ENCODE peak calls at places on chromosome 15, in nine cellular contexts. One of them, this sample, is unnamed.
A peak's percentile ranks its signal among the peaks of the same experiment; 100 is the strongest.

GRCh38 chr15:57665187-57665586 is 41.3 kb upstream of the POLR2M start:
- DNase-seq in CD4-positive, alpha-beta T cell: no peak
- DNase-seq in keratinocyte: no peak
- DNase-seq in OCI-LY7: no peak
- DNase-seq in AG04450: no peak
- DNase-seq in neuronal stem cell: no peak
- DNase-seq in gastrocnemius medialis: no peak
- DNase-seq in endodermal cell: no peak
- DNase-seq in hepatocyte: no peak
- DNase-seq in this sample: no peak

GRCh38 chr15:78299302-78300102 is at the start of gene SKIC8:
- DNase-seq in CD4-positive, alpha-beta T cell: peak; percentile 85
- DNase-seq in keratinocyte: peak; percentile 45
- DNase-seq in OCI-LY7: peak; percentile 94
- DNase-seq in AG04450: peak; percentile 72
- DNase-seq in neuronal stem cell: peak; percentile 89
- DNase-seq in gastrocnemius medialis: peak; percentile 80
- DNase-seq in endodermal cell: peak; percentile 97
- DNase-seq in hepatocyte: peak; percentile 98
- DNase-seq in this sample: peak; percentile 88

GRCh38 chr15:38707802-38708671 is 143.4 kb upstream of the RASGRP1 start:
- DNase-seq in CD4-positive, alpha-beta T cell: no peak
- DNase-seq in keratinocyte: no peak
- DNase-seq in OCI-LY7: peak; percentile 59
- DNase-seq in AG04450: no peak
- DNase-seq in neuronal stem cell: peak; percentile 58
- DNase-seq in gastrocnemius medialis: no peak
- DNase-seq in endodermal cell: peak; percentile 79
- DNase-seq in hepatocyte: peak; percentile 72
- DNase-seq in this sample: no peak

GRCh38 chr15:39149636-39150035 is 431.2 kb upstream of the THBS1 start:
- DNase-seq in CD4-positive, alpha-beta T cell: no peak
- DNase-seq in keratinocyte: no peak
- DNase-seq in OCI-LY7: no peak
- DNase-seq in AG04450: no peak
- DNase-seq in neuronal stem cell: no peak
- DNase-seq in gastrocnemius medialis: no peak
- DNase-seq in endodermal cell: no peak
- DNase-seq in hepatocyte: no peak
- DNase-seq in this sample: no peak

GRCh38 chr15:29736012-29736744 is 86.1 kb downstream of the TJP1 start:
- DNase-seq in CD4-positive, alpha-beta T cell: no peak
- DNase-seq in keratinocyte: no peak
- DNase-seq in OCI-LY7: no peak
- DNase-seq in AG04450: no peak
- DNase-seq in neuronal stem cell: no peak
- DNase-seq in gastrocnemius medialis: no peak
- DNase-seq in endodermal cell: no peak
- DNase-seq in hepatocyte: no peak
- DNase-seq in this sample: no peak

GRCh38 chr15:41948499-41948898 is 23.9 kb downstream of the EHD4 start:
- DNase-seq in CD4-positive, alpha-beta T cell: no peak
- DNase-seq in keratinocyte: no peak
- DNase-seq in OCI-LY7: no peak
- DNase-seq in AG04450: no peak
- DNase-seq in neuronal stem cell: no peak
- DNase-seq in gastrocnemius medialis: peak; percentile 37
- DNase-seq in endodermal cell: peak; percentile 6
- DNase-seq in hepatocyte: no peak
- DNase-seq in this sample: no peak

GRCh38 chr15:73599934-73600333 is 33.3 kb downstream of the NPTN start:
- DNase-seq in CD4-positive, alpha-beta T cell: no peak
- DNase-seq in keratinocyte: no peak
- DNase-seq in OCI-LY7: no peak
- DNase-seq in AG04450: no peak
- DNase-seq in neuronal stem cell: no peak
- DNase-seq in gastrocnemius medialis: no peak
- DNase-seq in endodermal cell: no peak
- DNase-seq in hepatocyte: no peak
- DNase-seq in this sample: no peak

GRCh38 chr15:100601158-100601557 is 826 bp downstream of the LINS1 start:
- DNase-seq in CD4-positive, alpha-beta T cell: peak; percentile 33
- DNase-seq in keratinocyte: no peak
- DNase-seq in OCI-LY7: peak; percentile 26
- DNase-seq in AG04450: no peak
- DNase-seq in neuronal stem cell: no peak
- DNase-seq in gastrocnemius medialis: no peak
- DNase-seq in endodermal cell: peak; percentile 47
- DNase-seq in hepatocyte: peak; percentile 28
- DNase-seq in this sample: peak; percentile 46

GRCh38 chr15:33963831-33964664 is 4.2 kb upstream of the CHRM5 start:
- DNase-seq in CD4-positive, alpha-beta T cell: no peak
- DNase-seq in keratinocyte: no peak
- DNase-seq in OCI-LY7: peak; percentile 45
- DNase-seq in AG04450: no peak
- DNase-seq in neuronal stem cell: peak; percentile 11
- DNase-seq in gastrocnemius medialis: no peak
- DNase-seq in endodermal cell: no peak
- DNase-seq in hepatocyte: peak; percentile 35
- DNase-seq in this sample: no peak

GRCh38 chr15:63892794-63893441 is 59.2 kb upstream of the HERC1 start:
- DNase-seq in CD4-positive, alpha-beta T cell: peak; percentile 83
- DNase-seq in keratinocyte: no peak
- DNase-seq in OCI-LY7: no peak
- DNase-seq in AG04450: no peak
- DNase-seq in neuronal stem cell: no peak
- DNase-seq in gastrocnemius medialis: no peak
- DNase-seq in endodermal cell: no peak
- DNase-seq in hepatocyte: no peak
- DNase-seq in this sample: peak; percentile 46

GRCh38 chr15:99566157-99566900 is 545 bp downstream of the MEF2A start:
- DNase-seq in CD4-positive, alpha-beta T cell: no peak
- DNase-seq in keratinocyte: no peak
- DNase-seq in OCI-LY7: peak; percentile 66
- DNase-seq in AG04450: no peak
- DNase-seq in neuronal stem cell: no peak
- DNase-seq in gastrocnemius medialis: peak; percentile 6
- DNase-seq in endodermal cell: peak; percentile 72
- DNase-seq in hepatocyte: peak; percentile 62
- DNase-seq in this sample: peak; percentile 18

GRCh38 chr15:38059665-38060064 is 125.2 kb downstream of the TMCO5A start:
- DNase-seq in CD4-positive, alpha-beta T cell: no peak
- DNase-seq in keratinocyte: no peak
- DNase-seq in OCI-LY7: no peak
- DNase-seq in AG04450: no peak
- DNase-seq in neuronal stem cell: no peak
- DNase-seq in gastrocnemius medialis: no peak
- DNase-seq in endodermal cell: no peak
- DNase-seq in hepatocyte: no peak
- DNase-seq in this sample: no peak

GRCh38 chr15:33161209-33161608 is 33.3 kb downstream of the FMN1 start:
- DNase-seq in CD4-positive, alpha-beta T cell: no peak
- DNase-seq in keratinocyte: no peak
- DNase-seq in OCI-LY7: no peak
- DNase-seq in AG04450: no peak
- DNase-seq in neuronal stem cell: no peak
- DNase-seq in gastrocnemius medialis: no peak
- DNase-seq in endodermal cell: no peak
- DNase-seq in hepatocyte: no peak
- DNase-seq in this sample: no peak

GRCh38 chr15:57296473-57297162 is 79.7 kb upstream of the CGNL1 start:
- DNase-seq in CD4-positive, alpha-beta T cell: no peak
- DNase-seq in keratinocyte: no peak
- DNase-seq in OCI-LY7: no peak
- DNase-seq in AG04450: no peak
- DNase-seq in neuronal stem cell: no peak
- DNase-seq in gastrocnemius medialis: no peak
- DNase-seq in endodermal cell: peak; percentile 75
- DNase-seq in hepatocyte: no peak
- DNase-seq in this sample: no peak

GRCh38 chr15:43493687-43494472 is 924 bp upstream of the TP53BP1 start:
- DNase-seq in CD4-positive, alpha-beta T cell: no peak
- DNase-seq in keratinocyte: no peak
- DNase-seq in OCI-LY7: no peak
- DNase-seq in AG04450: no peak
- DNase-seq in neuronal stem cell: no peak
- DNase-seq in gastrocnemius medialis: no peak
- DNase-seq in endodermal cell: no peak
- DNase-seq in hepatocyte: no peak
- DNase-seq in this sample: no peak

GRCh38 chr15:28094732-28095521 is 4.2 kb downstream of the OCA2 start:
- DNase-seq in CD4-positive, alpha-beta T cell: no peak
- DNase-seq in keratinocyte: no peak
- DNase-seq in OCI-LY7: no peak
- DNase-seq in AG04450: no peak
- DNase-seq in neuronal stem cell: no peak
- DNase-seq in gastrocnemius medialis: no peak
- DNase-seq in endodermal cell: peak; percentile 86
- DNase-seq in hepatocyte: peak; percentile 46
- DNase-seq in this sample: no peak

GRCh38 chr15:80202641-80203360 is 49.2 kb downstream of the CTXND1 start:
- DNase-seq in CD4-positive, alpha-beta T cell: no peak
- DNase-seq in keratinocyte: peak; percentile 52
- DNase-seq in OCI-LY7: no peak
- DNase-seq in AG04450: no peak
- DNase-seq in neuronal stem cell: no peak
- DNase-seq in gastrocnemius medialis: no peak
- DNase-seq in endodermal cell: peak; percentile 35
- DNase-seq in hepatocyte: no peak
- DNase-seq in this sample: no peak

GRCh38 chr15:91864669-91865068 is 11.2 kb downstream of the SLCO3A1 start:
- DNase-seq in CD4-positive, alpha-beta T cell: no peak
- DNase-seq in keratinocyte: no peak
- DNase-seq in OCI-LY7: peak; percentile 90
- DNase-seq in AG04450: no peak
- DNase-seq in neuronal stem cell: no peak
- DNase-seq in gastrocnemius medialis: no peak
- DNase-seq in endodermal cell: no peak
- DNase-seq in hepatocyte: no peak
- DNase-seq in this sample: no peak

GRCh38 chr15:70427531-70428120 is 329.9 kb upstream of the TLE3 start:
- DNase-seq in CD4-positive, alpha-beta T cell: no peak
- DNase-seq in keratinocyte: peak; percentile 91
- DNase-seq in OCI-LY7: no peak
- DNase-seq in AG04450: no peak
- DNase-seq in neuronal stem cell: no peak
- DNase-seq in gastrocnemius medialis: no peak
- DNase-seq in endodermal cell: no peak
- DNase-seq in hepatocyte: no peak
- DNase-seq in this sample: no peak

DNA sequence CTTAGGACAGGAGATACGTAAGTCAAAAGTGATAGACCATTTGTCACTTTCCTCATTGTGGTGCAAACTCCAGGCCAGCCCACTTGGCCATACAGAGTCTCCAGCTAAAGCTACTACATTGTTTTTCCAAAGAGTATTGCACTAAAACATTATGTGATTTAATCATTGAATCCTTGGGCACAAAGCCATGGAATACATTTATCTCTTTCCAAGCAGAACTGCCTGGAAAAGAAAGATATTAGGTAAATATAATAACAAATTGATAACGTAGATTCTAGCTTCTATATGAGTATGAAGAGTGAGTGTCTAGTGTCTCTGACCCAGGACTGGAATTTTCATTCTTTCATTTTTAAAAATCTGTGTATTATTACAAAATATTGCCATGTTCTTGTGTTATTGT is 863.7 kb upstream of the SEMA6D start:
- DNase-seq in CD4-positive, alpha-beta T cell: no peak
- DNase-seq in keratinocyte: no peak
- DNase-seq in OCI-LY7: no peak
- DNase-seq in AG04450: no peak
- DNase-seq in neuronal stem cell: no peak
- DNase-seq in gastrocnemius medialis: no peak
- DNase-seq in endodermal cell: no peak
- DNase-seq in hepatocyte: no peak
- DNase-seq in this sample: no peak
- H3K9me3 ChIP-seq in CD4-positive, alpha-beta T cell: no peaks in the 10 kb centered on the region
- H3K9me3 ChIP-seq in keratinocyte: no peaks in the 10 kb centered on the region
- H3K9me3 ChIP-seq in OCI-LY7: no peaks in the 10 kb centered on the region
- H3K9me3 ChIP-seq in AG04450: no peaks in the 10 kb centered on the region
- H3K9me3 ChIP-seq in neuronal stem cell: no peaks in the 10 kb centered on the region
- H3K9me3 ChIP-seq in gastrocnemius medialis: no peaks in the 10 kb centered on the region
- H3K9me3 ChIP-seq in endodermal cell: no peaks in the 10 kb centered on the region
- H3K9me3 ChIP-seq in hepatocyte: no peaks in the 10 kb centered on the region
- H3K9me3 ChIP-seq in this sample: no peaks in the 10 kb centered on the region

GRCh38 chr15:86106306-86106705 is 26.6 kb downstream of the AGBL1 start:
- DNase-seq in CD4-positive, alpha-beta T cell: no peak
- DNase-seq in keratinocyte: no peak
- DNase-seq in OCI-LY7: no peak
- DNase-seq in AG04450: no peak
- DNase-seq in neuronal stem cell: no peak
- DNase-seq in gastrocnemius medialis: no peak
- DNase-seq in endodermal cell: no peak
- DNase-seq in hepatocyte: no peak
- DNase-seq in this sample: no peak
- H3K9me3 ChIP-seq in CD4-positive, alpha-beta T cell: peaks cover 18% of the 10 kb centered on the region
- H3K9me3 ChIP-seq in keratinocyte: peaks cover 3% of the 10 kb centered on the region
- H3K9me3 ChIP-seq in OCI-LY7: no peaks in the 10 kb centered on the region
- H3K9me3 ChIP-seq in AG04450: peaks cover 15% of the 10 kb centered on the region
- H3K9me3 ChIP-seq in neuronal stem cell: no peaks in the 10 kb centered on the region
- H3K9me3 ChIP-seq in gastrocnemius medialis: peaks cover 6% of the 10 kb centered on the region
- H3K9me3 ChIP-seq in endodermal cell: no peaks in the 10 kb centered on the region
- H3K9me3 ChIP-seq in hepatocyte: no peaks in the 10 kb centered on the region
- H3K9me3 ChIP-seq in this sample: no peaks in the 10 kb centered on the region

DNA sequence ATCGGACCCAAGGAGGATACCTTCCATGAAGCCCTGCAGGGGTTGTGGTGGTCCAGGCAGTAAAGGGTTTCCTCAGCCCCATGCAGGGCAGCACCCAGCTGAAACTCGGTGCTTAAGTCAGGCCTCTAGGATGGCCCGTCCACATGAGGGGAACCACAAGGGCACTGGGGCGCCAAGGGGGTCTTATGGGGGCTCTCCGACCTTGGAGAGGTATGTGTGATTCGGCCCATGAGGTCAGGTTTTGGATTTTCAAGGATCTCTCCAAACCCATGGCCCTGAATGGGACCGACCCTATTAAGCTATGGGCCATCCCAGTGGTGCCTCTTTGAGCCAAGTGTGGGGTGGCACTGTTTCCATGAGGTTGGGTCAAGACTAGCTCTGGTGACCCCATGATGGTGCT is 233.3 kb downstream of the SNRPN start:
- DNase-seq in CD4-positive, alpha-beta T cell: no peak
- DNase-seq in keratinocyte: no peak
- DNase-seq in OCI-LY7: no peak
- DNase-seq in AG04450: no peak
- DNase-seq in neuronal stem cell: no peak
- DNase-seq in gastrocnemius medialis: no peak
- DNase-seq in endodermal cell: no peak
- DNase-seq in hepatocyte: no peak
- DNase-seq in this sample: no peak
- H3K9me3 ChIP-seq in CD4-positive, alpha-beta T cell: peaks cover 8% of the 10 kb centered on the region
- H3K9me3 ChIP-seq in keratinocyte: peaks cover 24% of the 10 kb centered on the region
- H3K9me3 ChIP-seq in OCI-LY7: no peaks in the 10 kb centered on the region
- H3K9me3 ChIP-seq in AG04450: peaks cover 100% of the 10 kb centered on the region
- H3K9me3 ChIP-seq in neuronal stem cell: no peaks in the 10 kb centered on the region
- H3K9me3 ChIP-seq in gastrocnemius medialis: no peaks in the 10 kb centered on the region
- H3K9me3 ChIP-seq in endodermal cell: no peaks in the 10 kb centered on the region
- H3K9me3 ChIP-seq in hepatocyte: no peaks in the 10 kb centered on the region
- H3K9me3 ChIP-seq in this sample: no peaks in the 10 kb centered on the region

DNA sequence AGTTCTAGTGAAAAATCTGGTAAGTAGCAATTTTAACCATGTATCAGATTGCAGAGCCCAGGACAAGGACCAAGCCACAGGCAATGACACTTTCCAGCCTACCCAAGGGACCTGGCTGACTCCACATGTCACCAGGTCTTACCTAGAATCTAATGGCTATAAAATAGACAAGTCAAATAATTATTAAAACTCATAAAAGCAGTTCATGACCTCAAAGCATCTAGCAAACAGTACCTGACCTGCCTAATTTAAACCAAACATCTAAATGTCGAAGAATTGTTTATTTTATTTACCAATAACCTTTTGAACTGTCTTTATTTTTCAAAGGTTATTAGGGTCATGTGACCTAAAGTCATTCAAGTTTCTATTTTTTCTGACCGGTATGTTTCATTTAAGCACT is 35.6 kb upstream of the MKRN3 start:
- DNase-seq in CD4-positive, alpha-beta T cell: no peak
- DNase-seq in keratinocyte: no peak
- DNase-seq in OCI-LY7: no peak
- DNase-seq in AG04450: no peak
- DNase-seq in neuronal stem cell: no peak
- DNase-seq in gastrocnemius medialis: no peak
- DNase-seq in endodermal cell: no peak
- DNase-seq in hepatocyte: no peak
- DNase-seq in this sample: no peak
- H3K9me3 ChIP-seq in CD4-positive, alpha-beta T cell: no peaks in the 10 kb centered on the region
- H3K9me3 ChIP-seq in keratinocyte: no peaks in the 10 kb centered on the region
- H3K9me3 ChIP-seq in OCI-LY7: no peaks in the 10 kb centered on the region
- H3K9me3 ChIP-seq in AG04450: peaks cover 3% of the 10 kb centered on the region
- H3K9me3 ChIP-seq in neuronal stem cell: no peaks in the 10 kb centered on the region
- H3K9me3 ChIP-seq in gastrocnemius medialis: no peaks in the 10 kb centered on the region
- H3K9me3 ChIP-seq in endodermal cell: peaks cover 26% of the 10 kb centered on the region
- H3K9me3 ChIP-seq in hepatocyte: no peaks in the 10 kb centered on the region
- H3K9me3 ChIP-seq in this sample: no peaks in the 10 kb centered on the region

This sample was measured in T-helper 17 cell.